ENCODE peak calls at places on chromosome 2, in five cellular contexts. V is H1, E is trophoblast cell, S is neuronal stem cell, F is mesenchymal stem cell. C is an unnamed sample.

GRCh38 chr2:2294183-2294675 is 36.8 kb downstream of the MYT1L start:
- DNase-seq in V (no peak), E (no peak), S (no peak), F (no peak), C (no peak)

GRCh38 chr2:172995323-172996244 is 80.1 kb upstream of the MAP3K20 start:
- DNase-seq in V (no peak), E (peak), S (no peak), F (peak), C (no peak)

GRCh38 chr2:144198116-144198515 is 321.8 kb downstream of the ZEB2 start:
- DNase-seq in V (no peak), E (no peak), S (no peak), F (peak), C (no peak)

GRCh38 chr2:10302479-10303173 is at the start of gene HPCAL1:
- DNase-seq in V (peak), E (peak), S (peak), F (peak), C (peak)

GRCh38 chr2:214830794-214831346 is 21.4 kb upstream of the BARD1 start:
- DNase-seq in V (no peak), E (no peak), S (no peak), F (peak), C (peak)

GRCh38 chr2:67290451-67290991 is 106.6 kb upstream of the ETAA1 start:
- DNase-seq in V (no peak), E (peak), S (no peak), F (peak), C (no peak)

GRCh38 chr2:60407398-60407797 is 146.1 kb downstream of the BCL11A start:
- DNase-seq in V (no peak), E (no peak), S (no peak), F (no peak), C (no peak)

GRCh38 chr2:25098056-25098455 is 56.2 kb downstream of the EFR3B start:
- DNase-seq in V (no peak), E (no peak), S (no peak), F (peak), C (no peak)

GRCh38 chr2:17587469-17587868 is 47.0 kb downstream of the VSNL1 start:
- DNase-seq in V (no peak), E (no peak), S (no peak), F (no peak), C (no peak)

GRCh38 chr2:3728104-3729054 is 25.0 kb downstream of the DCDC2C start:
- DNase-seq in V (no peak), E (no peak), S (peak), F (peak), C (no peak)

GRCh38 chr2:126994340-126994777 is 95.7 kb downstream of the TEX51 start:
- DNase-seq in V (no peak), E (no peak), S (no peak), F (no peak), C (no peak)

GRCh38 chr2:166609183-166609959 is 115.3 kb upstream of the SCN7A start:
- DNase-seq in V (no peak), E (no peak), S (no peak), F (no peak), C (peak)

GRCh38 chr2:53486185-53486584 is 281.4 kb upstream of the CHAC2 start:
- DNase-seq in V (no peak), E (no peak), S (no peak), F (no peak), C (no peak)

GRCh38 chr2:216108967-216109921 is at the start of gene XRCC5:
- DNase-seq in V (peak), E (peak), S (peak), F (peak), C (peak)
- H4K91ac ChIP-seq in V (peak), E (peak), S (no peak), F (peak), C (no peak)

GRCh38 chr2:47402555-47402804 is 476 bp upstream of the MSH2 start:
- DNase-seq in V (no peak), E (no peak), S (no peak), F (peak), C (no peak)

GRCh38 chr2:47404356-47404755 is 1.4 kb downstream of the MSH2 start:
- DNase-seq in V (no peak), E (no peak), S (no peak), F (no peak), C (no peak)

GRCh38 chr2:47403829-47404228 is 873 bp downstream of the MSH2 start:
- DNase-seq in V (no peak), E (no peak), S (no peak), F (no peak), C (no peak)

GRCh38 chr2:47401789-47402554 is 984 bp upstream of the MSH2 start:
- DNase-seq in V (no peak), E (no peak), S (no peak), F (no peak), C (peak)

GRCh38 chr2:47402805-47403691 is at the start of gene MSH2:
- DNase-seq in V (peak), E (peak), S (peak), F (peak), C (peak)
- H2BK12ac ChIP-seq in V (peak), E (no peak), S (no peak), F (peak), C (no peak)

DNA sequence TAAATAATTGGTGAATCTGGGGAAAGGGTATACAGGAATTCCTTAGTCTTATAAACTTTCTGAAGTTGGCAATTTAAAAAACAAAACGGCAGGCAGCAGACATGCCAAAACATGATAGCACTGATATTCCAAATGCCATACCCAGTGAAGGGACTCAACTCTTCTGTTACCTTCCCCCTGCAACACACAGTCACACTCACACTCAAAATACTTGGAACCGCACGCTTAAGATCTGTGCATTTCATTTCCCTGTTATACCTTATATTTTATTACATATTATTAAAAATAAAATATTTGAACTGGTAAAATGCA is 123.4 kb downstream of the ZFP36L2 start:
- DNase-seq in V (no peak), E (no peak), S (no peak), F (no peak), C (no peak)
- H3K14ac ChIP-seq in V (no peak), E (no peak), S (no peak), F (no peak), C (no peak)

DNA sequence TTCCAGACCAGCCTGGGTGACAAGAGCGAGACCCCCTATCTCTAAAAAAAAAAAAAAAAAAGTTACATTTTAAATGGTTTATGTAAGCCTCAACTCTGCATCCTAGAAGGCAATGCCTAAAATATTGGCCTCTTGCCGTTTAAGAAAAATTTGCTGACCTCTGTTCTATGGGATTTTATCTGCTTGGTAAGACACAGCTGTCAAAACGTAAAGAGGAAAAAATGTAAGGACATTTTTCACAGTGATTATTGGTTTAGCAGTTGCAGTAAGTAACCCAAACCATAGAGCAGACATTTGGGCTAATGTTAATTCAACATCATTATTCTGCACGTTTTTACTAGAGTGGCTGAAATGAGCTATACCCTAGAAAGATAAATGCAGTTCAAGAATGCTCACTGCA is 14.4 kb upstream of the E2F6 start:
- DNase-seq in V (no peak), E (no peak), S (no peak), F (no peak), C (no peak)
- H4K91ac ChIP-seq in V (no peak), E (no peak), S (no peak), F (no peak), C (no peak)

DNA sequence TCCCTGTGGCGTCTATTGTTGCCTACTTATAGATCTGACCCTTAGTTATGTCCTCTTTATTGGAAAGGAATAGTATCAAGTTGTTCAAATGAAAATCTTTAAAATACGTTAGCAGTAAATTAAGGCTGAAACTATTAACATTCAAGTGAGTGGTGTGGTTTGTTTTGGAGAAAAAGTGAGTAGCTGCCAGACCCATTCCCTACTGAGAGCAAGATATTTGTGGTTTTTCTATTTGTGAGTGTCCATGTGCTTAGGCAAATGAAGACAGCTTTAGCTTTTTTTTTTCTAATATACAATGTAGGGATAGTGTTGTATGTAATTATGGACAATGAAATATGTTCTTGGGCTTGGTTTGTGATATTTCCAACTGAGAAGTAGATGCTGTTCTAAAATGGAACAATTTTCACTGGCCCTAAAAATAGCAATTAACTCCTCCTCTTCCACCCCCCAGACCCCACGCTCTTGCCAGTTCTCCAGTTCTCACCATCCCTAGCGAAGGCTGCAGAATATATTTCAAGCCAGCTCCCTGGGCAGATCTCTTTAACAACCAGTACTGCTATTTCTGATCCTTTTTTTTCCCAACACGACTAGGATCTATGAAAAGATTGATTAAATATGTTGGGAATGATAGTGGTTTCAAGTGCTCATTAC is 83.1 kb downstream of the CCDC85A start:
- DNase-seq in V (no peak), E (no peak), S (no peak), F (no peak), C (no peak)
- H2BK12ac ChIP-seq in V (no peak), E (no peak), S (no peak), F (no peak), C (no peak)

GRCh38 chr2:150494234-150494913 is 6.9 kb upstream of the RND3 start:
- DNase-seq in V (no peak), E (no peak), S (no peak), F (no peak), C (no peak)
- H3K14ac ChIP-seq in V (no peak), E (no peak), S (no peak), F (no peak), C (no peak)

DNA sequence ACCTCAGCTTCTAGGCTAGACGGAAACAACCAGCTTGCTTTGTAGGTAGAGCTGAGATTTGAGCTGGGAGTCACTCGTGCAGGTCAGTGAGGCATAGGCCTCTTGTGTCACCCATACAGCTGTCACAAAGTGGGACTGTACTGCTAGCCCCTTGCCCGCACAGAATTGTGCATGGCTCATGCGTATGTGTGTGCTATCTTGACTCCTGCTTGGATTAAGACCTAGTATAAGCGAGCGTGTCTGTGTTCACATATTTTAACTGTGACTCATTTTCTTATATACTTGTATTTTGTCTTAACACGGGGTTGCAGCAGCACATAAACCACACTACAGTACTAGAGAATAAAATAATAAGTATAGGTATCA is 20.1 kb downstream of the CEP68 start:
- DNase-seq in V (no peak), E (peak), S (no peak), F (peak), C (no peak)
- H4K91ac ChIP-seq in V (no peak), E (no peak), S (no peak), F (no peak), C (no peak)

GRCh38 chr2:36906277-36906676 is 60.1 kb downstream of the STRN start:
- DNase-seq in V (no peak), E (no peak), S (no peak), F (no peak), C (no peak)

GRCh38 chr2:36915627-36916026 is 50.7 kb downstream of the STRN start:
- DNase-seq in V (no peak), E (no peak), S (no peak), F (no peak), C (no peak)

GRCh38 chr2:36912692-36913091 is 53.6 kb downstream of the STRN start:
- DNase-seq in V (no peak), E (no peak), S (no peak), F (peak), C (no peak)

DNA sequence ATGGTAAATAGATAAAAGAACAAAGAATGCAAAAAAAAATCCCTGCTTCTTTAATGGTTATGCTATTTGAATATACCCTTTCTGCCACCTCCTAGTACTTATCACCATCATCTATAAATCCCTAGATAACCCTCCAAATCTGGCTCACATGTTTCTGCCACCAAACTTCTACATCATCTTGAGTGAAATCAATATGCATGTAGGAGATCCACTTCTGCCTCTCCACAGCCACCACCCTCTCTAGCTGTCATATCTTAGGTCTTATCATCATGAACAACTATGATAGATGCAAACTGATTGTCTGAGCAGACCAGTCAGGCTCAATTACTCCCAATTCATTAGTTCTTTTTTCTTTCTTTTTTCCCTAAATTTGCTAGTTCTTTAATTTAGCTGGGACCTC is 55.3 kb downstream of the STRN start:
- DNase-seq in V (no peak), E (no peak), S (no peak), F (no peak), C (no peak)
- H2BK12ac ChIP-seq in V (no peak), E (no peak), S (no peak), F (no peak), C (no peak)

C was measured in H9.